ENCODE peak calls at places on chromosome 4, in four cellular contexts. B is fibroblast of lung, J is SK-N-MC, V is K562. R is an unnamed sample.

GRCh38 chr4:40311811-40312346 is 23.3 kb upstream of the CHRNA9 start:
- DNase-seq in B (no peak), V (peak; percentile 84), J (no peak), R (peak; percentile 47)

GRCh38 chr4:186105721-186106335 is 1.3 kb downstream of the FAM149A start:
- DNase-seq in B (peak; percentile 22), J (no peak), V (no peak), R (peak; percentile 82)

GRCh38 chr4:122711893-122712292 is 20.6 kb upstream of the BBS12 start:
- DNase-seq in J (no peak), B (no peak), V (no peak), R (peak; percentile 72)

GRCh38 chr4:108852691-108853090 is 89.8 kb upstream of the ETNPPL start:
- DNase-seq in V (no peak), J (no peak), B (peak; percentile 27), R (no peak)

GRCh38 chr4:78131403-78131802 is 74.3 kb downstream of the FRAS1 start:
- DNase-seq in B (peak; percentile 66), J (no peak), V (no peak), R (no peak)

GRCh38 chr4:61374612-61374920 is 174.4 kb downstream of the ADGRL3 start:
- DNase-seq in V (no peak), J (no peak), B (peak; percentile 77), R (no peak)

GRCh38 chr4:87657525-87657924 is 7.4 kb downstream of the DMP1 start:
- DNase-seq in V (no peak), B (peak; percentile 77), J (no peak), R (no peak)

GRCh38 chr4:127560755-127561154 is 72.0 kb upstream of the INTU start:
- DNase-seq in B (peak; percentile 6), V (no peak), J (no peak), R (no peak)

GRCh38 chr4:7005571-7005970 is 37.6 kb upstream of the TADA2B start:
- DNase-seq in V (no peak), B (no peak), J (no peak), R (no peak)

GRCh38 chr4:98744372-98745150 is 86.2 kb upstream of the TSPAN5 start:
- DNase-seq in B (no peak), V (no peak), J (no peak), R (peak; percentile 76)

GRCh38 chr4:129345680-129346079 is 249.7 kb downstream of the C4orf33 start:
- DNase-seq in V (no peak), B (no peak), J (no peak), R (no peak)

GRCh38 chr4:128810871-128811570 is 1.5 kb downstream of the JADE1 start:
- DNase-seq in V (peak; percentile 74), J (no peak), B (peak; percentile 91), R (peak; percentile 82)

GRCh38 chr4:54941994-54942552 is 183.3 kb downstream of the KDR start:
- DNase-seq in B (no peak), J (no peak), V (no peak), R (no peak)

GRCh38 chr4:73055241-73055897 is 14.1 kb downstream of the COX18 start:
- DNase-seq in V (no peak), B (no peak), J (no peak), R (no peak)

GRCh38 chr4:7335363-7336066 is 99.2 kb downstream of the PSAPL1 start:
- DNase-seq in V (peak; percentile 73), J (no peak), B (no peak), R (peak; percentile 43)

GRCh38 chr4:159823743-159824142 is 720.9 kb downstream of the RAPGEF2 start:
- DNase-seq in J (no peak), V (no peak), B (peak; percentile 82), R (no peak)

GRCh38 chr4:173924561-173924960 is 358.9 kb downstream of the FBXO8 start:
- DNase-seq in B (peak; percentile 53), J (no peak), V (no peak), R (no peak)

GRCh38 chr4:88606832-88607231 is 14.6 kb downstream of the HERC3 start:
- DNase-seq in B (no peak), J (no peak), V (no peak), R (no peak)

GRCh38 chr4:84286048-84286447 is 213.0 kb downstream of the NKX6-1 start:
- DNase-seq in J (no peak), B (no peak), V (no peak), R (no peak)

GRCh38 chr4:177313263-177313662 is 3.6 kb downstream of the NEIL3 start:
- DNase-seq in J (no peak), B (no peak), V (no peak), R (no peak)
- H3K4me3 ChIP-seq in J (peak overlapping the region; percentile 34), B (no peak overlapping the region), V (no peak overlapping the region), R (no peak overlapping the region)

DNA sequence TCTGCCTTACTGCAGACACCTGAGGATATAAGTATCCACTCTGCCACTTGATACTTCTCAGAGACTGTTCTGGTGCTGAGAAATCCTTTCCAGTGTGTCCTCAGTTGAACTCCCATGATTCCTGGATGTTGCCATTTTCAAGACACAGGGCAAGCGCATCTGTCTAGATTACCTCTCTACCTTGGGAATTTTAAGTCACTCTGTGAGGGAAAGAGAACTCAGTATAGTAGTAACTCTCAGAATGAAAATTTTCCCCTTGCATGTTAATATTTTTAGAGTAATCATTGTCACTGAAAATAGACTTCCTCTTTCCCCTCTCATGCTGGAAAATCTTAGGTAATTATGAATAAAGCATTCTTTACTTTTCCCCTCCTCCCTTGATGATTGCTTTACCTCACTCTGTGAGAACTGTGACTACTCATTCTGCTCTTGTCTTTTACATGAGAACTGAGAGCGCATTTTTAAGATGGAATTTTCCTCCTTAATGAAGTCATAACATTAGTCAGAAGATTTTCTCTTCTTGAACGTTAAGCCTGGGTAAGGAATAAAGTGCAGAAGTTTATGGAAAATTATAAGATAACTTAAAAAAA is 45.0 kb downstream of the TET2 start:
- DNase-seq in J (no peak), V (no peak), B (peak; percentile 76), R (no peak)
- H3K4me3 ChIP-seq in J (peak overlapping the region; percentile 50), V (no peak overlapping the region), B (no peak overlapping the region), R (no peak overlapping the region)

GRCh38 chr4:9602389-9602914 is 158.2 kb downstream of the DEFB131A start:
- DNase-seq in V (no peak), J (no peak), B (no peak), R (peak; percentile 13)
- H3K4me3 ChIP-seq in V (no peak overlapping the region), J (no peak overlapping the region), B (no peak overlapping the region), R (peak overlapping the region; percentile 41)

GRCh38 chr4:82629238-82630000 is 67.6 kb upstream of the TMEM150C start:
- DNase-seq in J (no peak), V (no peak), B (no peak), R (no peak)

GRCh38 chr4:82630079-82630478 is 68.3 kb upstream of the TMEM150C start:
- DNase-seq in V (no peak), B (no peak), J (no peak), R (no peak)

GRCh38 chr4:82623284-82623683 is 61.5 kb upstream of the TMEM150C start:
- DNase-seq in B (no peak), V (no peak), J (no peak), R (no peak)

GRCh38 chr4:82624819-82625218 is 63.0 kb upstream of the TMEM150C start:
- DNase-seq in B (no peak), J (no peak), V (no peak), R (no peak)

DNA sequence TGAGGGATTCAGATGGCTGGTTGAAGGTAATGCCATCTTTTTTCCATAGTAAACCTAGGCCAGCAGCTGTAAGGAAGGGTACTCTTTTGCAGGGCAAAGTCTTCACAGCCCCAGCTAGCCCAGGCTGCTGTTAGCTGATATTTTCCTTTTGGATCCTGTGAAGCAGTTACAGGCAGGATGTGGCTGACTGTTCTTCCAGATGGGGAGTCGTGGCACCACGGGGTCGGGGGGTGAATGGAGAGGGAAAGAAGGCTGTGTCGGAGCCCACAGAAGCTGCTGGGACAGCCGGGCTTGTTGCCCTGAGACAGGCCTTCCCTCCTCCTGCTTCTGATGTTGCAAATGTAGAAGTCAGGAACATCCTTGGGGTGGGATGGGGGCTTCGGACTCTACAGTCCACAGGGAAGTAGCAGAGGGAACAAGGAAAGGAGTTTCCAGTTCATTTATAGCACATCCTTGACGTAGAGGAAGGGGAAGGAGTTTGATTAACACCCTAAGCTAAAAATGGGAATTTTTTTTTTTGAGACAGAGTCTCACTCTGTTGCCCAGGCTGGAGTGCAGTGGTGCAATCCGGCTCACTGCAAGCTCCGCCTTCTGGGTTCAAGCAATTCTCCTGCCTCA is 64.6 kb upstream of the TMEM150C start:
- DNase-seq in J (no peak), B (no peak), V (no peak), R (no peak)
- H3K4me3 ChIP-seq in J (no peak overlapping the region), B (no peak overlapping the region), V (no peak overlapping the region), R (no peak overlapping the region)

GRCh38 chr4:168071304-168071703 is 21.0 kb upstream of the ANXA10 start:
- DNase-seq in B (peak; percentile 4), J (no peak), V (no peak), R (no peak)

GRCh38 chr4:168070903-168071302 is 21.4 kb upstream of the ANXA10 start:
- DNase-seq in V (no peak), B (peak; percentile 5), J (no peak), R (no peak)

GRCh38 chr4:168077726-168078239 is 14.6 kb upstream of the ANXA10 start:
- DNase-seq in V (no peak), B (no peak), J (no peak), R (no peak)

GRCh38 chr4:168076989-168077725 is 15.2 kb upstream of the ANXA10 start:
- DNase-seq in B (peak; percentile 53), J (peak; percentile 45), V (peak; percentile 26), R (peak; percentile 47)

DNA sequence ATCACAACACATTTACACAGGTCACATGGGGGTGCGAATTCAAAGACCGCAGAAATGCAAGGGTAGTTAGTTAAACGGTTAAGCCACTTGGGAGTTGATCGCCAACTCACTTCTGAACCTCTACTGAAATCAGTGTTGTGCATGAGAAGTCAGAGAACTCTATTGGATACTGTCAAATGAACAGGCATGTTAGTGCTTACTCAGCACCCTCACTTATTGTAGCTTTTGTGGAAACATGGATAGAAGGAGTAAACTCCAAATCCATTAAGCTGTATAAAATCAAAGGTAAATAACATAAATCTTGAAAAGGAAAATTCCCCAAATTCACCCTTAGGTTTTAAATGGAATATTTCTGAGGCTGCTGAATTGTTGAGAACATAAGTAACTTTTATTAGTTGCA is 17.5 kb upstream of the ANXA10 start:
- DNase-seq in J (no peak), B (no peak), V (no peak), R (no peak)
- H3K4me3 ChIP-seq in J (no peak overlapping the region), B (no peak overlapping the region), V (no peak overlapping the region), R (no peak overlapping the region)

DNA sequence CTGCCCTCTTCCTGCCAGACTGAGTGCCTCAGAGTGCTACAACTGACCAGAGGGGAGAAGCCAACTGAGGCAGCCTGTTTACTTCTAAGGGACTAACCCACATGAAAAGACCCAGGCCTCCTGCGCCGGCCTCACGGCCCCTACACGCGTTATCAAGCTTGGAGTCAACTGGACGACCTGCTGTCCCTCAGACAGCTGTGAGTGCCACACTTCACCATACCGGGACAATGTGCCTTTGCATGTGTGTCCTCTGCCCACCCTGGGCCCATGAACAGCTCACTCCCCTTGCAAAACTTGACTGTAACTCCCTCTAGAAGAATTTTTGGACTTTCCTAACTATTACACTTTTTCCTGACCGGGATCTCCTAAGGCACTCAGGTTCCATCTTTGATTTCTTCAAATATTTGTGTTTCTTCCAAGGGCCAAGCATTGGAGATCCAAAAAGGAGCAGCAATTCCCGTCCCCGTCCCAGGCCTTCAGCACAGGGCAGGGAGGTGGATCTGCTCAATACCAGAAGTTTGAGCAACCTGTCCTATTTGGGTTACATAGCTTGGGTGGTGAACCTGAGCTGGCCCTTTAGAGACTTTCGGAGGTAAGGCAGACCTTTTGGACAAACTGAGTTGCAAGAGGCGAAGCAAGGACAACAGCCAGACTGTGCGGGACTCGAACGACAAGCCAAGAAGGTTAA is 1.7 kb downstream of the NOP14 start:
- DNase-seq in B (no peak), V (no peak), J (no peak), R (no peak)
- H3K4me3 ChIP-seq in B (peak overlapping the region; percentile 90), V (peak overlapping the region; percentile 90), J (peak overlapping the region; percentile 98), R (no peak overlapping the region)

GRCh38 chr4:31655328-31655727 is 935.2 kb downstream of the PCDH7 start:
- DNase-seq in J (peak; percentile 5), B (peak; percentile 59), V (no peak), R (no peak)
- H3K4me3 ChIP-seq in J (no peak overlapping the region), B (no peak overlapping the region), V (no peak overlapping the region), R (no peak overlapping the region)

GRCh38 chr4:17812125-17812524 is 1.3 kb downstream of the NCAPG start:
- DNase-seq in B (no peak), J (no peak), V (no peak), R (no peak)
- H3K4me3 ChIP-seq in B (peak overlapping the region; percentile 85), J (peak overlapping the region; percentile 88), V (peak overlapping the region; percentile 65), R (no peak overlapping the region)

R was measured in small intestine.